ENCODE peak calls at places on chromosomes 7 and 10, in seven cellular contexts. S is upper lobe of right lung, X is lung, J is right cardiac atrium, E is substantia nigra, Y is dorsolateral prefrontal cortex, O is body of pancreas. V is an unnamed sample.

GRCh38 chr10:89283988-89284475 is 17.8 kb upstream of the IFIT2 start:
- DNase-seq in S (no peak), X (peak; percentile 43), J (peak; percentile 82), E (no peak), Y (no peak), O (peak; percentile 47), V (no peak)

GRCh38 chr10:53453196-53453595 is 680.6 kb upstream of the MBL2 start:
- DNase-seq in S (no peak), X (no peak), J (no peak), E (no peak), Y (no peak), O (no peak), V (no peak)

GRCh38 chr10:77844177-77844576 is 82.4 kb downstream of the DLG5 start:
- DNase-seq in S (no peak), X (no peak), J (no peak), E (no peak), Y (no peak), O (no peak), V (no peak)

GRCh38 chr10:61975107-61975932 is 73.8 kb downstream of the ARID5B start:
- DNase-seq in S (no peak), X (no peak), J (no peak), E (no peak), Y (no peak), O (no peak), V (no peak)

GRCh38 chr10:68172324-68172723 is 59.6 kb downstream of the ATOH7 start:
- DNase-seq in S (no peak), X (no peak), J (no peak), E (no peak), Y (no peak), O (no peak), V (no peak)

GRCh38 chr10:76916536-76916935 is 721.1 kb downstream of the KCNMA1 start:
- DNase-seq in S (no peak), X (no peak), J (no peak), E (no peak), Y (no peak), O (no peak), V (no peak)

GRCh38 chr7:147279951-147280350 is 1163.3 kb downstream of the CNTNAP2 start:
- DNase-seq in S (no peak), X (no peak), J (no peak), E (no peak), Y (no peak), O (no peak), V (no peak)

GRCh38 chr10:99551158-99551557 is 18.4 kb downstream of the NKX2-3 start:
- DNase-seq in S (no peak), X (no peak), J (no peak), E (no peak), Y (no peak), O (peak; percentile 22), V (no peak)

GRCh38 chr10:125026974-125027735 is 85.2 kb downstream of the ZRANB1 start:
- DNase-seq in S (no peak), X (no peak), J (no peak), E (no peak), Y (no peak), O (no peak), V (no peak)

GRCh38 chr7:132618956-132619305 is 42.7 kb upstream of the PLXNA4 start:
- DNase-seq in S (no peak), X (no peak), J (no peak), E (no peak), Y (no peak), O (no peak), V (no peak)

GRCh38 chr7:124784879-124785818 is 19.6 kb upstream of the GPR37 start:
- DNase-seq in S (no peak), X (no peak), J (peak; percentile 41), E (peak; percentile 66), Y (peak; percentile 63), O (peak; percentile 64), V (peak; percentile 47)

GRCh38 chr10:129833988-129834387 is 130.1 kb downstream of the EBF3 start:
- DNase-seq in S (no peak), X (no peak), J (peak; percentile 44), E (no peak), Y (no peak), O (no peak), V (no peak)

GRCh38 chr7:106770191-106770590 is 94.9 kb upstream of the PIK3CG start:
- DNase-seq in S (no peak), X (no peak), J (no peak), E (no peak), Y (no peak), O (no peak), V (no peak)

GRCh38 chr7:98870071-98870651 is 347 bp upstream of the TMEM130 start:
- DNase-seq in S (peak; percentile 74), X (peak; percentile 34), J (peak; percentile 78), E (peak; percentile 3), Y (peak; percentile 81), O (peak; percentile 15), V (peak; percentile 63)

GRCh38 chr7:140155428-140155827 is 21.4 kb downstream of the KDM7A start:
- DNase-seq in S (no peak), X (no peak), J (no peak), E (no peak), Y (no peak), O (no peak), V (no peak)

GRCh38 chr7:31890751-31891150 is 179.5 kb downstream of the PDE1C start:
- DNase-seq in S (no peak), X (no peak), J (peak; percentile 32), E (no peak), Y (no peak), O (no peak), V (no peak)

GRCh38 chr10:12484945-12485805 is 135.8 kb downstream of the CAMK1D start:
- DNase-seq in S (no peak), X (no peak), J (peak; percentile 78), E (no peak), Y (no peak), O (peak; percentile 76), V (no peak)

GRCh38 chr10:54796876-54797275 is 4.2 kb downstream of the PCDH15 start:
- DNase-seq in S (no peak), X (no peak), J (no peak), E (no peak), Y (no peak), O (no peak), V (no peak)

GRCh38 chr7:71131753-71132520 is at the start of gene GALNT17:
- DNase-seq in S (no peak), X (no peak), J (no peak), E (no peak), Y (no peak), O (peak; percentile 44), V (no peak)

GRCh38 chr7:98286093-98286525 is 4.6 kb downstream of the BRI3 start:
- DNase-seq in S (peak; percentile 87), X (peak; percentile 83), J (peak; percentile 88), E (peak; percentile 9), Y (no peak), O (peak; percentile 82), V (no peak)

GRCh38 chr10:124602646-124603365 is 141.2 kb downstream of the LHPP start:
- DNase-seq in S (no peak), X (no peak), J (peak; percentile 30), E (no peak), Y (no peak), O (no peak), V (no peak)

GRCh38 chr10:44567471-44567870 is 182.6 kb upstream of the CXCL12 start:
- DNase-seq in S (no peak), X (no peak), J (no peak), E (no peak), Y (no peak), O (no peak), V (no peak)

GRCh38 chr10:49182776-49183175 is 5.4 kb downstream of the TMEM273 start:
- DNase-seq in S (no peak), X (no peak), J (no peak), E (no peak), Y (no peak), O (no peak), V (no peak)

GRCh38 chr10:79027147-79028055 is 41.4 kb upstream of the ZMIZ1 start:
- DNase-seq in S (peak; percentile 55), X (no peak), J (no peak), E (no peak), Y (no peak), O (peak; percentile 33), V (no peak)

GRCh38 chr10:99975106-99975829 is 34.5 kb downstream of the DNMBP start:
- DNase-seq in S (no peak), X (no peak), J (no peak), E (no peak), Y (no peak), O (no peak), V (no peak)

GRCh38 chr10:95542330-95542729 is 18.8 kb downstream of the SORBS1 start:
- DNase-seq in S (no peak), X (no peak), J (no peak), E (no peak), Y (no peak), O (no peak), V (no peak)

GRCh38 chr7:107057474-107057833 is 12.9 kb downstream of the PRKAR2B start:
- DNase-seq in S (no peak), X (no peak), J (no peak), E (no peak), Y (no peak), O (no peak), V (no peak)

GRCh38 chr7:120070201-120070600 is 202.8 kb upstream of the KCND2 start:
- DNase-seq in S (no peak), X (no peak), J (no peak), E (no peak), Y (no peak), O (no peak), V (no peak)

GRCh38 chr7:128165927-128166420 is 75.1 kb upstream of the LEP start:
- DNase-seq in S (no peak), X (no peak), J (no peak), E (no peak), Y (no peak), O (no peak), V (no peak)

GRCh38 chr10:126092806-126093205 is 196.4 kb downstream of the FANK1 start:
- DNase-seq in S (no peak), X (no peak), J (no peak), E (no peak), Y (no peak), O (no peak), V (no peak)
- H3K27ac ChIP-seq in S (no peak overlapping the region), X (no peak overlapping the region), J (no peak overlapping the region), E (no peak overlapping the region), Y (no peak overlapping the region), O (no peak overlapping the region), V (no peak overlapping the region)

GRCh38 chr7:100000239-100000638 is 15.2 kb upstream of the ZKSCAN1 start:
- DNase-seq in S (no peak), X (no peak), J (no peak), E (no peak), Y (no peak), O (no peak), V (no peak)
- H3K27ac ChIP-seq in S (no peak overlapping the region), X (no peak overlapping the region), J (no peak overlapping the region), E (no peak overlapping the region), Y (no peak overlapping the region), O (peak overlapping the region; percentile 52), V (no peak overlapping the region)

GRCh38 chr7:3117488-3118228 is 74.0 kb upstream of the CARD11 start:
- DNase-seq in S (no peak), X (no peak), J (no peak), E (no peak), Y (no peak), O (peak; percentile 59), V (no peak)
- H3K27ac ChIP-seq in S (no peak overlapping the region), X (no peak overlapping the region), J (no peak overlapping the region), E (no peak overlapping the region), Y (no peak overlapping the region), O (no peak overlapping the region), V (no peak overlapping the region)

DNA sequence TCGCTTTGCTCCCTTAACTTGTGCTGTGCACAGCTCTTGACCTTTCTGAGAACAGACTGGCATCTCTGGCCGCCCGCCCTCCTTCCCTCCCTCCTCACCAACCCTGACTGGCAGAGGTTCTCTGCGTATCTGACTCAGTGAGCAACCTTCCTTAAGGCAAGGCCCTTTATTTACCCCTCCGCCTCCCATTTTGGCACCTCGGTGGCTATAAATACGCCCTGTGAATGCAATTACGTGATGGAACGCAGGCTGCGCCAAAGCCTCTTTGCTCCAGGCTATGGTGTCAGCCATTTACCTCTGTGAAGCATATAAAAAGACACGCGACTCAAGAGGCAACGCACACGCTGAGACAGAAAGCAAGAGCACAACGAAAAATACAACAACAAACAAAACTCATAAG is 764.3 kb downstream of the SUGCT start:
- DNase-seq in S (no peak), X (no peak), J (no peak), E (no peak), Y (no peak), O (no peak), V (no peak)
- H3K27ac ChIP-seq in S (no peak overlapping the region), X (no peak overlapping the region), J (no peak overlapping the region), E (no peak overlapping the region), Y (no peak overlapping the region), O (no peak overlapping the region), V (no peak overlapping the region)